ENCODE peak calls at places on chromosomes 4 and X, in ten cellular contexts. Z is SHP77, E is NCI-H774, Q is SJSA1, X is adipocyte, C is mesenchymal stem cell, O is GM23248, H is dermis microvascular lymphatic vessel endothelial cell, Y is NCI-H526, J is T-helper 17 cell. F is an unnamed sample.

GRCh38 chrX:39596437-39596836 is 501.3 kb downstream of the BCOR start:
- DNase-seq in Z (no peak), E (no peak), Q (no peak), X (no peak), C (no peak), O (no peak), H (no peak), Y (no peak), J (no peak), F (no peak)

GRCh38 chrX:2664497-2664896 is 26.6 kb upstream of the CD99 start:
- DNase-seq in Z (no peak), E (no peak), Q (no peak), X (peak; percentile 25), C (no peak), O (peak; percentile 92), H (no peak), Y (no peak), J (no peak), F (no peak)

GRCh38 chrX:72676465-72676864 is 37.6 kb downstream of the PHKA1 start:
- DNase-seq in Z (no peak), E (no peak), Q (no peak), X (no peak), C (no peak), O (peak; percentile 5), H (no peak), Y (no peak), J (no peak), F (no peak)

GRCh38 chr4:2914220-2915126 is 48.7 kb downstream of the NOP14 start:
- DNase-seq in Z (no peak), E (no peak), Q (no peak), X (no peak), C (no peak), O (no peak), H (no peak), Y (no peak), J (no peak), F (no peak)

GRCh38 chrX:23819385-23820234 is 36.6 kb downstream of the SAT1 start:
- DNase-seq in Z (no peak), E (no peak), Q (no peak), X (no peak), C (peak; percentile 75), O (peak; percentile 12), H (no peak), Y (no peak), J (no peak), F (no peak)

GRCh38 chr4:7169134-7169533 is 23.2 kb upstream of the SORCS2 start:
- DNase-seq in Z (no peak), E (no peak), Q (no peak), X (no peak), C (no peak), O (no peak), H (no peak), Y (no peak), J (no peak), F (no peak)

GRCh38 chr4:165433529-165433928 is 54.7 kb downstream of the CPE start:
- DNase-seq in Z (no peak), E (no peak), Q (no peak), X (no peak), C (no peak), O (no peak), H (no peak), Y (no peak), J (no peak), F (no peak)

GRCh38 chr4:185283723-185284122 is 74.3 kb downstream of the SNX25 start:
- DNase-seq in Z (no peak), E (no peak), Q (no peak), X (peak; percentile 32), C (no peak), O (peak; percentile 52), H (peak; percentile 3), Y (no peak), J (no peak), F (no peak)

F was measured in GM18507.